ENCODE peak calls at places on chromosomes 13 and 19, in four cellular contexts. F is CD4-positive, CD25-positive, alpha-beta regulatory T cell; J is cardiac muscle cell; A is RWPE1. D is an unnamed sample.

GRCh38 chr13:48233097-48233885 is at the start of gene ITM2B:
- DNase-seq in F (peak), J (peak), A (peak), D (peak)

GRCh38 chr19:45153339-45154063 is 7.3 kb downstream of the NKPD1 start:
- DNase-seq in F (peak), J (peak), A (no peak), D (no peak)

GRCh38 chr19:18259848-18260247 is 14.4 kb downstream of the IQCN start:
- DNase-seq in F (no peak), J (no peak), A (no peak), D (no peak)

GRCh38 chr13:93158565-93158964 is 68.0 kb upstream of the GPC6 start:
- DNase-seq in F (no peak), J (no peak), A (no peak), D (no peak)

GRCh38 chr13:92187378-92187989 is 789.1 kb downstream of the GPC5 start:
- DNase-seq in F (no peak), J (peak), A (peak), D (no peak)

GRCh38 chr19:41548954-41549688 is 26.8 kb upstream of the CEACAM21 start:
- DNase-seq in F (peak), J (no peak), A (no peak), D (no peak)

GRCh38 chr13:49400755-49401659 is 42.9 kb downstream of the CAB39L start:
- DNase-seq in F (no peak), J (peak), A (no peak), D (peak)

GRCh38 chr13:33740134-33740538 is 77.8 kb upstream of the RFC3 start:
- DNase-seq in F (no peak), J (no peak), A (no peak), D (no peak)

GRCh38 chr13:51276684-51277083 is 54.5 kb downstream of the FAM124A start:
- DNase-seq in F (no peak), J (no peak), A (no peak), D (no peak)

GRCh38 chr19:49492573-49493411 is 3.4 kb upstream of the RPS11 start:
- DNase-seq in F (no peak), J (no peak), A (no peak), D (no peak)

GRCh38 chr19:30896551-30896950 is 452.7 kb downstream of the TSHZ3 start:
- DNase-seq in F (no peak), J (peak), A (no peak), D (no peak)

GRCh38 chr13:50979187-50979586 is 69.6 kb downstream of the RNASEH2B start:
- DNase-seq in F (no peak), J (no peak), A (no peak), D (no peak)

GRCh38 chr13:47463726-47464125 is 537.3 kb downstream of the SUCLA2 start:
- DNase-seq in F (no peak), J (no peak), A (no peak), D (no peak)

GRCh38 chr13:100387416-100387815 is 201.2 kb downstream of the GGACT start:
- DNase-seq in F (no peak), J (no peak), A (no peak), D (no peak)

GRCh38 chr19:47095707-47096704 is 17.6 kb downstream of the ZC3H4 start:
- DNase-seq in F (no peak), J (no peak), A (peak), D (no peak)

GRCh38 chr19:7978196-7978825 is 27.1 kb downstream of the ELAVL1 start:
- DNase-seq in F (no peak), J (no peak), A (no peak), D (no peak)

GRCh38 chr13:39417643-39418042 is 185.3 kb downstream of the LHFPL6 start:
- DNase-seq in F (no peak), J (no peak), A (peak), D (no peak)

DNA sequence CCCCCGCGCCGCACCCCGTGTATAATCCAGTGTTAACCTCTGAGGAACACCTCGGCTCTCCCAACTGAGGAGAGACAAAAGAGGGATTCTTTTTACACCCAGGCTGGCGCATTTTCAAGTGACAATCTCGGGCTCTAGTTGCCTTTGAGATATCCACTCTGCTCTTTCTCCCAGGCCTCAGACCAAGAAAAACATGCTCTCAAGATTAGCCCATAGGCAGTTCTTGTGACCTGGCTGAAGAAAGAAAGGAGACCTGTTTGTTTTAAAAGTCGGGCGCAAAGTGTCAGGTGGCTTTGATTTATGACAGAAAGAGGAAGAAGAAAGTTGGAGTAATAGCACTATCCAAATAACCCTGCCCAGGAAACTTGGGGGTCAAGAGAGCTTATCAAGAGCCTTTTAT is 27.3 kb downstream of the SHISA2 start:
- DNase-seq in F (no peak), J (peak), A (no peak), D (no peak)
- H3K27ac ChIP-seq in F (no peak), J (peak), A (no peak), D (no peak)

GRCh38 chr19:35142531-35143230 is 374 bp upstream of the FXYD7 start:
- DNase-seq in F (peak), J (peak), A (peak), D (no peak)
- H3K27ac ChIP-seq in F (no peak), J (no peak), A (no peak), D (no peak)

GRCh38 chr19:43751466-43752220 is 3.1 kb downstream of the SMG9 start:
- DNase-seq in F (no peak), J (no peak), A (no peak), D (no peak)
- H3K27ac ChIP-seq in F (peak), J (no peak), A (peak), D (no peak)

GRCh38 chr19:16654621-16655020 is 5.3 kb downstream of the SMIM7 start:
- DNase-seq in F (no peak), J (no peak), A (no peak), D (no peak)

GRCh38 chr19:16655727-16656126 is 4.2 kb downstream of the SMIM7 start:
- DNase-seq in F (no peak), J (no peak), A (no peak), D (no peak)

GRCh38 chr19:16657384-16657783 is 2.6 kb downstream of the SMIM7 start:
- DNase-seq in F (no peak), J (no peak), A (no peak), D (no peak)

GRCh38 chr19:16650821-16651220 is 9.1 kb downstream of the SMIM7 start:
- DNase-seq in F (no peak), J (no peak), A (no peak), D (no peak)

GRCh38 chr19:16654151-16654550 is 5.8 kb downstream of the SMIM7 start:
- DNase-seq in F (no peak), J (no peak), A (peak), D (no peak)
- H3K27ac ChIP-seq in F (no peak), J (no peak), A (no peak), D (no peak)

GRCh38 chr19:16254851-16255408 is 57.2 kb downstream of the AP1M1 start:
- DNase-seq in F (no peak), J (no peak), A (no peak), D (no peak)
- H3K27ac ChIP-seq in F (no peak), J (no peak), A (no peak), D (no peak)

DNA sequence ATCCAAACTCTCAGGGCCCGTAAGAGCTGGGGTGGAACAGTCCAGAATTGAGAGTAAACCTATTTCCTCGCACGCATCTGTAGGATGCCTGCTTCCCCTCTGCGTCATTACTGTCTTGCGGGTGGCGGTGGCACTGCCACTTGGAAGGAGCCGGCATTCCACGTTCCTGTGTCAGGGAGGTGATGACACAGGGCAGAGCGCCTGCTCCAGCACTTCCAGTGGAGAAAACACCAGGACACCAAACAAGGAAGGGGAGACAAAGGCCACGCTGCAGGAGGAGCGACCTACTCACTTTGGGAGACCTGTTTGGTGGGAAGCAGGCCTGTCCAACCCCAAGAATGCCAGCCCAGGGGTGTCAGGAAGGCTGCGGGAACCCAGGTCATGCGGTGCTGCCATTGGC is 37.1 kb downstream of the PBX4 start:
- DNase-seq in F (no peak), J (no peak), A (no peak), D (no peak)
- H3K27ac ChIP-seq in F (no peak), J (no peak), A (no peak), D (no peak)

DNA sequence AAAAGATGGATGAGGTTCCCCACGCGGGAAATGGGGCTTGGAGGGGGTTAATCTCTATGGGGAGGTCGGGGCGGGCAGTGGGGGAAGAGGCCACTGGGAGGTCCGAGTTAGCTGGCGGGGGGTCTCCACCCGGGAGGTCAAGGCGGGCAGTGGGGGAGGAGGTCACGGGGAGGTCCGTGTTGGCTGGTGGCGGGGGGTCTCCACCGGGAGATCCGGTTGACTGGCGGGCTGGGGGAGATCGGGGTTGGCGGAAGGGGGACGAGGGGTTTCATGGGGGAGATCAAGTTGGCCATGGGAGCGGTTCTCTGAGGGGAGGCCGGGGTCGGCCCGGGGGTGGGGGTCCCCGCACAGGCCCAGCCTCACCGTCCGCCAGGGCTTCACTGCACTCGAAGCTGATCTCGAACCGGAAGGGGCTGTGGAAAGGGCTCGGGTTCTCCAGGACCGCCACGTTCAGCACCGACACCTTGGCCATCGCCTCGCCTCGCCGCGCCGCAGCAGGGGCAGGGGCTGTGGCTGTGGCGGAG is 342 bp downstream of the ASF1B start:
- DNase-seq in F (no peak), J (no peak), A (no peak), D (no peak)
- H3K27ac ChIP-seq in F (peak), J (no peak), A (peak), D (peak)

GRCh38 chr19:43789029-43789428 is 8.3 kb upstream of the KCNN4 start:
- DNase-seq in F (no peak), J (peak), A (no peak), D (no peak)

GRCh38 chr19:43784981-43785808 is 4.4 kb upstream of the KCNN4 start:
- DNase-seq in F (peak), J (peak), A (peak), D (peak)

GRCh38 chr19:43784251-43784980 is 3.6 kb upstream of the KCNN4 start:
- DNase-seq in F (peak), J (no peak), A (peak), D (no peak)

GRCh38 chr19:43783636-43784035 is 2.9 kb upstream of the KCNN4 start:
- DNase-seq in F (no peak), J (no peak), A (no peak), D (no peak)

GRCh38 chr19:43786665-43787064 is 5.9 kb upstream of the KCNN4 start:
- DNase-seq in F (no peak), J (no peak), A (no peak), D (no peak)
- H3K27ac ChIP-seq in F (no peak), J (no peak), A (no peak), D (no peak)

DNA sequence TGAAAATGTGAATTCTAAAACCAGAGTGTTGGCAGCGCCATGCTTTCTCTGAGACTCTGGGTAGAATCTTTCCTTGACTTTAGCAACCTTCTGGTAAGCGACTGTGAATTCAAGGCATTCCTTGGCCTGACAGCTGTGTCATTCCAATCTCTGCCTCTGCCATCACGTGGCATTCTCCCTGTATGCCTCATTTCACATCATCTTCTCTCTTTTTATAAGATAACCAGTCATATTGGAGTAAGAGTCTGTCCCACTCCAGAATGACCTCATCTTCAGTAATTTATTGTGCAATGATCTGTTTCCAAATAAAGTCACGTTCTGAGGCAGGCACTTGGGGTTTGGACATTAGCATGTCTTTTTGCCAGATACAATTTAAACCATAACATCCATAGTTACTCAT is 103.4 kb upstream of the POSTN start:
- DNase-seq in F (no peak), J (no peak), A (peak), D (no peak)
- H3K27ac ChIP-seq in F (no peak), J (no peak), A (no peak), D (no peak)

DNA sequence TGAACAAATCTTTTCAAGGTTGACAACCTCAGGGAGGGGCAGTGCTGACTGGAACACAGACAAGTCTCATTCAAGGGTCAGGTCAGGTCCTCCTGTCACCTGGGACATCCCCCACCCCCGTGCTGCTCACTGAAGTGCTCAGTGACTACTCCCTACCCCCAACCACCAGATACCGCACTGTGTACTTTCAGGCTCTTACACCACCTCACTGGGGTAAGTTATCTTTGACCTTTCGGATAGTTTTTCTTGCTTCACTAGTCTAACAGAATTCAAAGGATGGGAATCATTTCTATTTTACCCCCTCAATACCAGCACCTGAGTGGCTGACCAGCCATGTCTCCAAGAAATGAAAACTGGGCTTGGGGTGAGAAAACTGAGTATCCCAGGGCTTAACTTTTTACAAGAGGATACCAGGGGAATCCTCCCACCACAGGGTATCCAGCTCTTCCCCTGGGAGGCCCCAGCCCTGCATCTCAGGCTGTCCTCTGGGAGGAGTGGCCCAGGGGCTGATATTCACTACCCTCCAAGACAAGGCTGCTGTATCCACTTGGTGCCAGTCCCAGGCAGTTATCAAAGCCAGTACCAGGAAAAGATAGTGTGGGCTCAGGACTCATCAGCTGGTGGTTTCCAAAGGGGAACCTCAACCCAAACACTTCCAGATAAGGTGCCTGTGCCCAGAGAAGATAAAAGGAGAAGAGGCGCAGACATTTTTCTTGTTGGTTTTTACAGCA is 2.1 kb downstream of the ZNF563 start:
- DNase-seq in F (peak), J (peak), A (no peak), D (no peak)
- H3K27ac ChIP-seq in F (peak), J (peak), A (no peak), D (no peak)